ENCODE peak calls at places on chromosomes 2 and 18, in five cellular contexts. I is right lobe of liver, H is psoas muscle, M is tibial artery, C is lower lobe of right lung. G is an unnamed sample. For H3K4me1 and H3K36me3, the result is how much of the 10 kb centered on the place peaks cover.

GRCh38 chr18:75128051-75128605 is 80.8 kb downstream of the PTGR3 start:
- DNase-seq in I (no peak), H (no peak), M (peak), C (no peak), G (no peak)

GRCh38 chr18:67519582-67519981 is 3.1 kb upstream of the DSEL start:
- DNase-seq in I (no peak), H (no peak), M (no peak), C (no peak), G (no peak)

GRCh38 chr2:110143982-110144381 is 28.4 kb upstream of the MALL start:
- DNase-seq in I (no peak), H (no peak), M (no peak), C (no peak), G (no peak)

GRCh38 chr2:176188969-176189665 is 649 bp downstream of the HOXD1 start:
- DNase-seq in I (no peak), H (no peak), M (no peak), C (peak), G (no peak)

GRCh38 chr2:240428245-240428644 is 7.2 kb upstream of the GPC1 start:
- DNase-seq in I (no peak), H (no peak), M (no peak), C (no peak), G (no peak)

GRCh38 chr2:69616755-69617154 is 26.8 kb downstream of the AAK1 start:
- DNase-seq in I (no peak), H (no peak), M (no peak), C (no peak), G (no peak)

GRCh38 chr2:196618661-196619060 is 20.9 kb upstream of the CCDC150 start:
- DNase-seq in I (no peak), H (no peak), M (no peak), C (no peak), G (no peak)

GRCh38 chr2:31205186-31205585 is 12.1 kb downstream of the CAPN14 start:
- DNase-seq in I (no peak), H (no peak), M (no peak), C (no peak), G (no peak)

GRCh38 chr18:47970664-47971523 is 40.4 kb upstream of the SMAD2 start:
- DNase-seq in I (no peak), H (no peak), M (no peak), C (no peak), G (no peak)

GRCh38 chr18:70578480-70578879 is 289.6 kb downstream of the SOCS6 start:
- DNase-seq in I (no peak), H (peak), M (no peak), C (no peak), G (no peak)

GRCh38 chr2:168470880-168471475 is 14.9 kb downstream of the CERS6 start:
- DNase-seq in I (no peak), H (no peak), M (no peak), C (no peak), G (no peak)

GRCh38 chr2:201779996-201780673 is 598 bp downstream of the ALS2 start:
- DNase-seq in I (no peak), H (no peak), M (no peak), C (no peak), G (no peak)

GRCh38 chr2:210502997-210503621 is 26.6 kb upstream of the LANCL1 start:
- DNase-seq in I (peak), H (peak), M (no peak), C (no peak), G (peak)

GRCh38 chr2:11547912-11548497 is 14.2 kb downstream of the GREB1 start:
- DNase-seq in I (no peak), H (no peak), M (no peak), C (no peak), G (no peak)

GRCh38 chr18:12391487-12392136 is 14.6 kb upstream of the AFG3L2 start:
- DNase-seq in I (peak), H (peak), M (peak), C (no peak), G (peak)

GRCh38 chr2:119700866-119701265 is 21.9 kb downstream of the TMEM177 start:
- DNase-seq in I (no peak), H (no peak), M (no peak), C (no peak), G (no peak)

GRCh38 chr2:29531626-29532025 is 389.8 kb downstream of the ALK start:
- DNase-seq in I (no peak), H (no peak), M (no peak), C (no peak), G (no peak)

GRCh38 chr2:219968685-219969345 is 341.4 kb downstream of the SLC4A3 start:
- DNase-seq in I (no peak), H (no peak), M (no peak), C (no peak), G (no peak)

GRCh38 chr2:138829326-138829725 is 49.1 kb upstream of the NXPH2 start:
- DNase-seq in I (no peak), H (no peak), M (no peak), C (peak), G (no peak)

GRCh38 chr2:49286726-49287125 is 132.4 kb upstream of the FSHR start:
- DNase-seq in I (no peak), H (no peak), M (no peak), C (no peak), G (no peak)

GRCh38 chr2:66318009-66318561 is 116.8 kb upstream of the MEIS1 start:
- DNase-seq in I (no peak), H (no peak), M (no peak), C (no peak), G (no peak)

GRCh38 chr2:176488446-176488845 is 219.2 kb downstream of the MTX2 start:
- DNase-seq in I (no peak), H (no peak), M (no peak), C (no peak), G (no peak)

GRCh38 chr2:33583194-33583938 is 15.7 kb downstream of the FAM98A start:
- DNase-seq in I (no peak), H (no peak), M (no peak), C (no peak), G (no peak)

GRCh38 chr2:174376967-174377366 is 18.6 kb upstream of the SCRN3 start:
- DNase-seq in I (no peak), H (no peak), M (no peak), C (no peak), G (no peak)

GRCh38 chr2:62505109-62505508 is 886 bp downstream of the TMEM17 start:
- DNase-seq in I (no peak), H (no peak), M (no peak), C (no peak), G (no peak)

GRCh38 chr2:217743980-217744761 is 258.6 kb downstream of the TNS1 start:
- DNase-seq in I (no peak), H (no peak), M (no peak), C (no peak), G (no peak)

GRCh38 chr2:222292738-222293134 is 6.1 kb downstream of the PAX3 start:
- DNase-seq in I (no peak), H (peak), M (no peak), C (no peak), G (no peak)

GRCh38 chr2:105674859-105675541 is 69.7 kb upstream of the NCK2 start:
- DNase-seq in I (no peak), H (no peak), M (no peak), C (no peak), G (no peak)

GRCh38 chr18:35197286-35197685 is 43.5 kb upstream of the ZNF397 start:
- DNase-seq in I (no peak), H (no peak), M (no peak), C (no peak), G (no peak)

GRCh38 chr18:79942211-79942610 is 9.2 kb downstream of the SLC66A2 start:
- DNase-seq in I (no peak), H (no peak), M (peak), C (peak), G (no peak)

GRCh38 chr18:79944746-79945117 is 6.7 kb downstream of the SLC66A2 start:
- DNase-seq in I (no peak), H (no peak), M (peak), C (peak), G (no peak)

GRCh38 chr18:79944126-79944731 is 7.2 kb downstream of the SLC66A2 start:
- DNase-seq in I (peak), H (no peak), M (no peak), C (peak), G (peak)

GRCh38 chr18:79942786-79943607 is 8.5 kb downstream of the SLC66A2 start:
- DNase-seq in I (peak), H (no peak), M (peak), C (peak), G (no peak)

GRCh38 chr18:79943608-79944125 is 7.8 kb downstream of the SLC66A2 start:
- DNase-seq in I (no peak), H (no peak), M (peak), C (peak), G (peak)
- H3K4me1 ChIP-seq in I (under half), H (under half), M (under half), C (under half), G (under half)

DNA sequence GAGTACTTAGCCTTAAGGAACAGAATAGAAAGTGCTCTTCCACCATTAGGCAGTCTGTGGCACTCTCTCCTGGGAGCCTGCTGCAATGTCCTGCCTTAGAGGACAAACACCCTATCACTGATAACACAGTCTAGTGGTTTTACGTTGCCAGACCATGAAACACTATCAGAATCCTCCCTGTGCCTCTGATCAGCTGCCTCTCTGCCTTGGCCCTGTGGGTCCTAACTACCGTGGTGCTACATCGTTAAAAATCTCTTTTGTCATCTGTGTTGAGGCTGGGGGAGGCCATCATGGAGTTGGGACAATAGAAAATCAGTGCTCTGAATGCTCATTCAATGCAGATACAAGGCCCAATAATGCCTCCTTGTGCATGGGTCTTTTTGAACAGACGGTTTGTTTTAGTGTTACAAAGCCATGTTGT is 11.9 kb upstream of the APCDD1 start:
- DNase-seq in I (no peak), H (no peak), M (no peak), C (no peak), G (no peak)
- TF ChIP-seq CTCF in I (no peak), H (no peak), M (peak), C (peak), G (no peak)

GRCh38 chr2:127485051-127485693 is 41.1 kb downstream of the IWS1 start:
- DNase-seq in I (no peak), H (no peak), M (no peak), C (no peak), G (no peak)

GRCh38 chr2:127485694-127486071 is 40.6 kb downstream of the IWS1 start:
- DNase-seq in I (no peak), H (no peak), M (no peak), C (no peak), G (no peak)

GRCh38 chr2:127482031-127482430 is 44.3 kb downstream of the IWS1 start:
- DNase-seq in I (no peak), H (no peak), M (no peak), C (no peak), G (no peak)

GRCh38 chr2:127490283-127490682 is 36.0 kb downstream of the IWS1 start:
- DNase-seq in I (no peak), H (no peak), M (no peak), C (no peak), G (no peak)

GRCh38 chr2:127486247-127486912 is 39.9 kb downstream of the IWS1 start:
- DNase-seq in I (no peak), H (no peak), M (no peak), C (no peak), G (no peak)
- H3K36me3 ChIP-seq in I (half or more), H (half or more), M (half or more), C (half or more), G (under half)

GRCh38 chr2:213167559-213167958 is 16.1 kb upstream of the IKZF2 start:
- DNase-seq in I (no peak), H (no peak), M (no peak), C (no peak), G (no peak)

GRCh38 chr2:213166109-213166508 is 14.7 kb upstream of the IKZF2 start:
- DNase-seq in I (no peak), H (no peak), M (no peak), C (no peak), G (no peak)

GRCh38 chr2:213162515-213163118 is 11.2 kb upstream of the IKZF2 start:
- DNase-seq in I (no peak), H (no peak), M (no peak), C (no peak), G (no peak)

GRCh38 chr2:213161759-213162514 is 10.5 kb upstream of the IKZF2 start:
- DNase-seq in I (no peak), H (no peak), M (no peak), C (no peak), G (no peak)

DNA sequence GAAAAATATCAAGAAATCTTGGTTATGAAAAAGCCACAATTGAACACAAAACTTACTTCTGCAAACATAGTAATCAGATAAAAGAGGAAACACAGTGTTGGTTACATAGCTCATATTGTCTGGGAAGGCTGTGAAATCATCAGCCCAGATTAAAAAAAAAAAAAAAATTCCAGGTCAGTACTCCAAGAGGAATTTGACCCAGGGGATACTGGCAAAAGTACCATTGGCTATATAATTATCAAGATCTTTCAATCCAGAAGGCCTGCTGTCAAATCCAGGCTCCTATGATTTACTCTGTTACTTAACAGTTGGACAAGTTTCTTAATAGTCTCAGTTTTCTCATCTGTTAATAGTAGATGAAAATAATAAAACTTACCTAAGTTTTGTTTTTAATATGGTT is 12.9 kb upstream of the IKZF2 start:
- DNase-seq in I (no peak), H (no peak), M (no peak), C (no peak), G (no peak)
- H3K4me1 ChIP-seq in I (under half), H (under half), M (under half), C (under half), G (under half)

GRCh38 chr2:68385232-68385906 is 20.3 kb downstream of the PLEK start:
- DNase-seq in I (no peak), H (no peak), M (no peak), C (no peak), G (no peak)
- TF ChIP-seq CTCF in I (no peak), H (no peak), M (no peak), C (no peak), G (no peak)

GRCh38 chr2:207643892-207644291 is 18.7 kb upstream of the METTL21A start:
- DNase-seq in I (no peak), H (no peak), M (no peak), C (no peak), G (no peak)
- H3K36me3 ChIP-seq in I (under half), H (under half), M (under half), C (under half), G (under half)

GRCh38 chr18:31942301-31942998 is 478 bp downstream of the TRAPPC8 start:
- DNase-seq in I (peak), H (peak), M (no peak), C (peak), G (peak)
- H3K4me1 ChIP-seq in I (under half), H (under half), M (under half), C (under half), G (under half)

DNA sequence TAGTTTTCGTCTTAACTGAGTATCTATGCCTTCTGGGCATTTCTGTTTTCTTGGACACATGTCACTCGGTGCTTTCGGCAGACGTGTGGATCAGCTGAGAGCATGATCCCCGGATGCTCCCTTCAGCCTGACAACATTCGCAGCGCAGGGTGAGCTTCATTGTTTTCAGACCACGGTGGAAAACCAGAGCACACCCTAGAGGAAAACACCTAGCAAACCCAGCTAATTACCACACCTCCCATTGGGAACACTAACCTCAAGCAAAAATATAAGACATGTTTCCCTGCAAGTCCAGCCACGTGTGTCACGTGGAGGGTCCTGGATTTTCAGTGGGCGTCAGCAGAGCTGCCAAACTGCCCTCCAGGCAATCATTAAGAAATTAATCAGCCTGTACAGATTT is 31.0 kb downstream of the ANKRD29 start:
- DNase-seq in I (no peak), H (no peak), M (no peak), C (no peak), G (no peak)
- TF ChIP-seq CTCF in I (no peak), H (no peak), M (no peak), C (no peak), G (no peak)

GRCh38 chr18:27619906-27620305 is 434.8 kb upstream of the CHST9 start:
- DNase-seq in I (no peak), H (no peak), M (no peak), C (no peak), G (no peak)

GRCh38 chr18:27621236-27621890 is 436.3 kb upstream of the CHST9 start:
- DNase-seq in I (peak), H (no peak), M (no peak), C (no peak), G (no peak)

GRCh38 chr18:27615345-27615844 is 430.3 kb upstream of the CHST9 start:
- DNase-seq in I (no peak), H (no peak), M (no peak), C (no peak), G (no peak)

GRCh38 chr18:27619259-27619772 is 434.2 kb upstream of the CHST9 start:
- DNase-seq in I (no peak), H (no peak), M (no peak), C (no peak), G (no peak)

GRCh38 chr18:27616324-27616723 is 431.2 kb upstream of the CHST9 start:
- DNase-seq in I (no peak), H (no peak), M (no peak), C (no peak), G (no peak)
- H3K36me3 ChIP-seq in I (under half), H (under half), M (under half), C (under half), G (under half)